ENCODE peak calls at places on chromosomes 2 and 18, in eight cellular contexts. N is DMS153, E is D341Med, X is C1 segment of cervical spinal cord, W is RPMI7951, O is heart left ventricle, H is amniotic stem cell, S is hippocampal formation. V is an unnamed sample.

GRCh38 chr2:224611938-224612337 is 26.8 kb upstream of the CUL3 start:
- DNase-seq in E (no peak), N (no peak), H (no peak), S (no peak), X (no peak), O (no peak), W (no peak), V (no peak)

GRCh38 chr2:144605232-144605631 is 85.3 kb upstream of the ZEB2 start:
- DNase-seq in H (no peak), O (no peak), N (no peak), S (no peak), E (no peak), X (no peak), W (no peak), V (no peak)

GRCh38 chr2:109238580-109238979 is 109.6 kb downstream of the SH3RF3 start:
- DNase-seq in X (no peak), S (no peak), O (peak; percentile 82), H (no peak), N (no peak), E (no peak), W (peak; percentile 96), V (no peak)

GRCh38 chr2:46847726-46848421 is 67.7 kb downstream of the MCFD2 start:
- DNase-seq in E (no peak), S (no peak), H (peak; percentile 39), X (no peak), N (no peak), O (no peak), W (peak; percentile 65), V (no peak)

GRCh38 chr18:30999186-30999585 is 43.4 kb downstream of the DSC3 start:
- DNase-seq in O (no peak), H (no peak), N (no peak), X (no peak), W (no peak), E (no peak), S (no peak), V (no peak)

GRCh38 chr2:27891063-27891819 is 712 bp downstream of the BABAM2 start:
- DNase-seq in W (peak; percentile 78), S (no peak), O (peak; percentile 81), E (peak; percentile 59), N (peak; percentile 58), X (peak; percentile 36), H (peak; percentile 61), V (peak; percentile 77)

GRCh38 chr18:36811430-36811829 is 17.4 kb downstream of the TPGS2 start:
- DNase-seq in H (no peak), E (no peak), W (no peak), S (no peak), X (no peak), N (no peak), O (no peak), V (no peak)

GRCh38 chr18:3224223-3224622 is 4.5 kb upstream of the MYOM1 start:
- DNase-seq in S (no peak), E (no peak), W (no peak), N (no peak), H (no peak), O (no peak), X (no peak), V (no peak)

GRCh38 chr2:42927334-42928160 is 135.2 kb upstream of the HAAO start:
- DNase-seq in X (no peak), E (no peak), H (no peak), W (no peak), N (no peak), O (peak; percentile 29), S (no peak), V (no peak)

GRCh38 chr2:240864475-240864874 is 4.1 kb upstream of the AGXT start:
- DNase-seq in W (no peak), S (no peak), N (no peak), H (no peak), O (no peak), E (no peak), X (no peak), V (no peak)

GRCh38 chr2:3112553-3112952 is 265.1 kb downstream of the EIPR1 start:
- DNase-seq in E (no peak), H (no peak), W (no peak), N (no peak), S (no peak), O (peak; percentile 1), X (no peak), V (no peak)

GRCh38 chr18:27921904-27922541 is 254.9 kb downstream of the CDH2 start:
- DNase-seq in W (peak; percentile 88), O (no peak), X (no peak), E (no peak), N (no peak), S (no peak), H (no peak), V (no peak)

V was measured in hypothalamus.